ENCODE peak calls at places on chromosomes 3 and 15, in nine cellular contexts. C is breast epithelium; W is tibial artery; Q is fibroblast of lung; M is fibroblast of the aortic adventitia; T is BJ; Z is colonic mucosa; X is pancreas; H is CD8-positive, alpha-beta T cell. L is an unnamed sample.

GRCh38 chr15:65249641-65250040 is 37.0 kb downstream of the PARP16 start:
- DNase-seq in C (no peak), W (no peak), Q (no peak), M (no peak), T (no peak), Z (no peak), X (no peak), H (no peak), L (no peak)

GRCh38 chr3:48765376-48765775 is 48.4 kb upstream of the IP6K2 start:
- DNase-seq in C (no peak), W (no peak), Q (peak), M (peak), T (no peak), Z (no peak), X (no peak), H (no peak), L (peak)

GRCh38 chr3:113668015-113668414 is 28.4 kb downstream of the USF3 start:
- DNase-seq in C (no peak), W (no peak), Q (peak), M (peak), T (no peak), Z (no peak), X (no peak), H (no peak), L (peak)

GRCh38 chr3:72847282-72847681 is 963 bp downstream of the SHQ1 start:
- DNase-seq in C (no peak), W (no peak), Q (no peak), M (peak), T (no peak), Z (no peak), X (no peak), H (no peak), L (no peak)

GRCh38 chr3:45140392-45140791 is 5.8 kb downstream of the CDCP1 start:
- DNase-seq in C (no peak), W (peak), Q (peak), M (peak), T (no peak), Z (no peak), X (no peak), H (no peak), L (peak)

GRCh38 chr3:136545664-136546266 is 206.4 kb downstream of the STAG1 start:
- DNase-seq in C (no peak), W (no peak), Q (peak), M (peak), T (no peak), Z (no peak), X (no peak), H (no peak), L (peak)

GRCh38 chr3:152403632-152404066 is 134.9 kb downstream of the MBNL1 start:
- DNase-seq in C (no peak), W (peak), Q (peak), M (no peak), T (no peak), Z (no peak), X (no peak), H (no peak), L (no peak)

GRCh38 chr15:34896183-34896582 is 73.4 kb downstream of the AQR start:
- DNase-seq in C (no peak), W (no peak), Q (no peak), M (no peak), T (no peak), Z (no peak), X (no peak), H (no peak), L (no peak)

GRCh38 chr15:76185716-76186115 is 125.6 kb downstream of the ETFA start:
- DNase-seq in C (no peak), W (no peak), Q (peak), M (peak), T (peak), Z (peak), X (no peak), H (no peak), L (peak)

GRCh38 chr3:53803124-53803815 is 42.9 kb downstream of the CHDH start:
- DNase-seq in C (peak), W (peak), Q (no peak), M (no peak), T (no peak), Z (no peak), X (no peak), H (no peak), L (no peak)

GRCh38 chr3:178137831-178138230 is 398.4 kb upstream of the KCNMB2 start:
- DNase-seq in C (no peak), W (no peak), Q (no peak), M (no peak), T (no peak), Z (no peak), X (no peak), H (no peak), L (no peak)

GRCh38 chr3:148950806-148951205 is 40.5 kb upstream of the GYG1 start:
- DNase-seq in C (no peak), W (no peak), Q (peak), M (no peak), T (no peak), Z (no peak), X (no peak), H (no peak), L (no peak)

GRCh38 chr3:31370093-31370666 is 162.5 kb upstream of the STT3B start:
- DNase-seq in C (no peak), W (no peak), Q (peak), M (no peak), T (no peak), Z (no peak), X (no peak), H (no peak), L (no peak)

GRCh38 chr3:181752202-181752671 is 40.5 kb downstream of the SOX2 start:
- DNase-seq in C (no peak), W (no peak), Q (no peak), M (no peak), T (no peak), Z (no peak), X (no peak), H (no peak), L (no peak)

GRCh38 chr3:42988566-42988965 is 9.5 kb downstream of the GASK1A start:
- DNase-seq in C (no peak), W (no peak), Q (no peak), M (no peak), T (no peak), Z (no peak), X (no peak), H (no peak), L (no peak)

GRCh38 chr3:47421741-47422649 is 41.2 kb downstream of the PTPN23 start:
- DNase-seq in C (no peak), W (no peak), Q (peak), M (no peak), T (no peak), Z (peak), X (peak), H (no peak), L (peak)

GRCh38 chr3:71031914-71032521 is 551.5 kb downstream of the FOXP1 start:
- DNase-seq in C (no peak), W (no peak), Q (no peak), M (peak), T (no peak), Z (no peak), X (no peak), H (no peak), L (peak)

DNA sequence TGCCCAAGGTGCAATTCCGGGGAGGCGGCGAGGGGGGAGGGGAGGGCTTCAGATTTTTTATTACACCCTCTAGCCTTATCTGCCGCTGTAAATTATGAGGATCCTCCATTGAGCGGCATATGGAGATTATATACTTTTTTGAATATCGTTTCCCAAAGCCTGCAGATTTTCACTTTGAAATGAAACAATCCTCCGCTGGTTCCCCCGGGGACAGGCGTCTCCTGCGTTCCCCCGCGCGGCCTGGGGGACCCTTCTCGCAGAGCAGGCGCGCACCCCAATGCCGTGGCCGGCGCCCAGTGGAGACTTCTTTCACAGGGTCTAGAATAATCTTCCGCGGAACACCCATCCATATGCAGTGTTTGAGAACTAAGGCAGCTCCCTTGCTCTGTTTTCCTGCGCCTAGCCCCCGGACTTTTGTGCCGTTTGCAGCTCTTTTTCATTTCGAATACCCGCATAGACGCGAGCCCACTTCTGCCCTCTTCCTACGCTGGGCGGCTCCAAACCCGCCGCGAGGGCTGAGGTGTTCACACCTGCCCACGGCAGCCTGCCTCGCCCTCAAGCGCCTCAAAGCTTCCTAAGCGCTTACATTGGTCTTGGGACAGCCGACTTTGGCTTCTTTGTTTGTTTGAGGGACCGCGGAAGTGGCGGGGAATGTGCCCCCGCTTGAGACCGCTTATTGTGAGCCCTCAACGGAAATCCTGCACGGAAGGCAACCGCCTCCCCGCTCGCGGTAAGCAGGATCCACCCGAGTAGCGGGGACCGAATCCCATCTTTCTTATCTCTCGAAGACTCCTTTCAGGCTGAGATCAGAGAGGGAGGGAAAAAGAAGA is 7.5 kb downstream of the SOX14 start:
- DNase-seq in C (no peak), W (no peak), Q (no peak), M (no peak), T (no peak), Z (no peak), X (no peak), H (no peak), L (no peak)
- TF ChIP-seq CTCF in C (no peak), W (no peak), Q (no peak), M (no peak), T (no peak), Z (no peak), X (no peak), H (no peak), L (no peak)

GRCh38 chr15:70474367-70474681 is 289.0 kb downstream of the UACA start:
- DNase-seq in C (no peak), W (no peak), Q (no peak), M (no peak), T (no peak), Z (peak), X (no peak), H (no peak), L (no peak)
- H3K4me3 ChIP-seq in C (peak), W (peak), Q (peak), M (peak), T (no peak), Z (no peak), X (no peak), H (no peak), L (no peak)

DNA sequence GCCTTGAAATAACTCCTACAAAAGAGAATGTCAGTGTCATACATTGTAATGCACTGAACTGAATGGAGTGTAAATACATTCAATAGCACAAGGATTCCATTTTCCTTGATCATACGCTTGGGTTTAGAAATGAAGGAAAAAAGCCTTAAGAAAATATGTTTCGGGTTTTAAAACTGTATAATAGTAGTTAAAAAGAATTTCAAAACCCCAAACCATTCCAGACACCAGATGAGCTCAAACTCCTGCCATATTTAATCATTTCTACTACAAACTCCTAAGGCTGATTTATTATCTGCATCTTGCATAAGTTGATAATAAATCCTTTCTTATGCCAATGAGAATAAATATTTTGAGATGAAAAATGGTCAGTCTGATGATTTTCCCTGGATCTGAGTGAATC is 51.0 kb downstream of the NR1D2 start:
- DNase-seq in C (no peak), W (no peak), Q (peak), M (peak), T (no peak), Z (no peak), X (no peak), H (no peak), L (no peak)
- TF ChIP-seq CTCF in C (no peak), W (no peak), Q (no peak), M (no peak), T (no peak), Z (no peak), X (no peak), H (no peak), L (no peak)

GRCh38 chr15:83108266-83109219 is 1.1 kb downstream of the TM6SF1 start:
- DNase-seq in C (no peak), W (peak), Q (peak), M (peak), T (no peak), Z (peak), X (no peak), H (peak), L (peak)
- H3K4me3 ChIP-seq in C (peak), W (peak), Q (peak), M (peak), T (peak), Z (peak), X (peak), H (peak), L (peak)

L was measured in cardiac fibroblast.